ENCODE peak calls at places on chromosomes 1 and 21, in eight cellular contexts. V, W, S, O, C, F, X and M are unnamed samples.

GRCh38 chr1:167797005-167797404 is 75.2 kb downstream of the MPZL1 start:
- DNase-seq in V (peak), W (peak), S (peak), O (no peak), C (peak), F (peak), X (peak), M (peak)

GRCh38 chr1:152188673-152189591 is 29.9 kb upstream of the RPTN start:
- DNase-seq in V (no peak), W (peak), S (no peak), O (peak), C (peak), F (peak), X (peak), M (peak)

GRCh38 chr1:26999440-26999987 is 6.0 kb downstream of the TRNP1 start:
- DNase-seq in V (peak), W (peak), S (peak), O (no peak), C (peak), F (peak), X (peak), M (peak)

GRCh38 chr1:34709547-34709946 is 45.3 kb upstream of the GJB5 start:
- DNase-seq in V (peak), W (no peak), S (no peak), O (no peak), C (peak), F (no peak), X (no peak), M (peak)

GRCh38 chr1:118913818-118914217 is 74.3 kb downstream of the TBX15 start:
- DNase-seq in V (no peak), W (no peak), S (no peak), O (no peak), C (no peak), F (no peak), X (no peak), M (no peak)

GRCh38 chr1:62022348-62022747 is 172.3 kb upstream of the L1TD1 start:
- DNase-seq in V (no peak), W (no peak), S (no peak), O (no peak), C (no peak), F (no peak), X (no peak), M (no peak)

GRCh38 chr1:155037043-155037442 is 3.4 kb downstream of the DCST1 start:
- DNase-seq in V (no peak), W (no peak), S (no peak), O (no peak), C (no peak), F (no peak), X (no peak), M (no peak)

GRCh38 chr21:16125274-16125673 is 395.5 kb downstream of the USP25 start:
- DNase-seq in V (no peak), W (no peak), S (no peak), O (no peak), C (no peak), F (no peak), X (peak), M (peak)

GRCh38 chr1:36453600-36454388 is 3.5 kb upstream of the OSCP1 start:
- DNase-seq in V (no peak), W (no peak), S (no peak), O (no peak), C (no peak), F (no peak), X (no peak), M (no peak)

GRCh38 chr1:35284852-35285251 is 16.3 kb downstream of the ZMYM4 start:
- DNase-seq in V (no peak), W (no peak), S (no peak), O (no peak), C (no peak), F (no peak), X (no peak), M (no peak)

GRCh38 chr1:9014475-9015375 is 11.5 kb downstream of the SLC2A7 start:
- DNase-seq in V (no peak), W (no peak), S (no peak), O (no peak), C (no peak), F (no peak), X (no peak), M (no peak)

GRCh38 chr1:116766616-116767469 is 12.6 kb downstream of the CD2 start:
- DNase-seq in V (no peak), W (no peak), S (no peak), O (no peak), C (no peak), F (no peak), X (peak), M (no peak)

GRCh38 chr1:71492298-71493041 is 411.6 kb upstream of the ZRANB2 start:
- DNase-seq in V (no peak), W (no peak), S (no peak), O (no peak), C (no peak), F (no peak), X (peak), M (no peak)

GRCh38 chr1:151892190-151892589 is 17.1 kb downstream of the THEM4 start:
- DNase-seq in V (no peak), W (no peak), S (no peak), O (no peak), C (no peak), F (no peak), X (peak), M (peak)

GRCh38 chr1:221564891-221565290 is 177.0 kb downstream of the DUSP10 start:
- DNase-seq in V (no peak), W (no peak), S (no peak), O (no peak), C (no peak), F (no peak), X (no peak), M (no peak)

GRCh38 chr1:221101792-221102191 is 222.5 kb downstream of the HLX start:
- DNase-seq in V (no peak), W (no peak), S (no peak), O (no peak), C (no peak), F (no peak), X (peak), M (peak)

GRCh38 chr1:94658221-94658620 is 116.7 kb upstream of the F3 start:
- DNase-seq in V (peak), W (no peak), S (no peak), O (no peak), C (peak), F (no peak), X (no peak), M (peak)

GRCh38 chr1:168135116-168135981 is 1.4 kb downstream of the GPR161 start:
- DNase-seq in V (no peak), W (no peak), S (peak), O (no peak), C (peak), F (no peak), X (no peak), M (peak)

GRCh38 chr1:47725000-47725731 is 272.0 kb downstream of the TRABD2B start:
- DNase-seq in V (peak), W (no peak), S (no peak), O (no peak), C (peak), F (no peak), X (no peak), M (peak)

GRCh38 chr1:118136511-118136937 is 48.5 kb downstream of the SPAG17 start:
- DNase-seq in V (peak), W (no peak), S (no peak), O (peak), C (no peak), F (no peak), X (peak), M (peak)

GRCh38 chr1:44263191-44263944 is 50.1 kb downstream of the DMAP1 start:
- DNase-seq in V (no peak), W (no peak), S (no peak), O (no peak), C (no peak), F (no peak), X (no peak), M (no peak)

GRCh38 chr1:903721-904270 is 19.9 kb upstream of the SAMD11 start:
- DNase-seq in V (peak), W (peak), S (peak), O (no peak), C (peak), F (no peak), X (no peak), M (no peak)

GRCh38 chr1:92536593-92537332 is 50.0 kb upstream of the GFI1 start:
- DNase-seq in V (peak), W (no peak), S (no peak), O (peak), C (no peak), F (no peak), X (peak), M (peak)

GRCh38 chr1:23964790-23965740 is 5.4 kb downstream of the PNRC2 start:
- DNase-seq in V (peak), W (no peak), S (no peak), O (no peak), C (no peak), F (no peak), X (peak), M (peak)

GRCh38 chr1:16352842-16353535 is 709 bp upstream of the FBXO42 start:
- DNase-seq in V (peak), W (no peak), S (no peak), O (no peak), C (no peak), F (no peak), X (no peak), M (no peak)

GRCh38 chr1:58836396-58836795 is 52.5 kb upstream of the JUN start:
- DNase-seq in V (no peak), W (no peak), S (no peak), O (no peak), C (no peak), F (no peak), X (no peak), M (no peak)

DNA sequence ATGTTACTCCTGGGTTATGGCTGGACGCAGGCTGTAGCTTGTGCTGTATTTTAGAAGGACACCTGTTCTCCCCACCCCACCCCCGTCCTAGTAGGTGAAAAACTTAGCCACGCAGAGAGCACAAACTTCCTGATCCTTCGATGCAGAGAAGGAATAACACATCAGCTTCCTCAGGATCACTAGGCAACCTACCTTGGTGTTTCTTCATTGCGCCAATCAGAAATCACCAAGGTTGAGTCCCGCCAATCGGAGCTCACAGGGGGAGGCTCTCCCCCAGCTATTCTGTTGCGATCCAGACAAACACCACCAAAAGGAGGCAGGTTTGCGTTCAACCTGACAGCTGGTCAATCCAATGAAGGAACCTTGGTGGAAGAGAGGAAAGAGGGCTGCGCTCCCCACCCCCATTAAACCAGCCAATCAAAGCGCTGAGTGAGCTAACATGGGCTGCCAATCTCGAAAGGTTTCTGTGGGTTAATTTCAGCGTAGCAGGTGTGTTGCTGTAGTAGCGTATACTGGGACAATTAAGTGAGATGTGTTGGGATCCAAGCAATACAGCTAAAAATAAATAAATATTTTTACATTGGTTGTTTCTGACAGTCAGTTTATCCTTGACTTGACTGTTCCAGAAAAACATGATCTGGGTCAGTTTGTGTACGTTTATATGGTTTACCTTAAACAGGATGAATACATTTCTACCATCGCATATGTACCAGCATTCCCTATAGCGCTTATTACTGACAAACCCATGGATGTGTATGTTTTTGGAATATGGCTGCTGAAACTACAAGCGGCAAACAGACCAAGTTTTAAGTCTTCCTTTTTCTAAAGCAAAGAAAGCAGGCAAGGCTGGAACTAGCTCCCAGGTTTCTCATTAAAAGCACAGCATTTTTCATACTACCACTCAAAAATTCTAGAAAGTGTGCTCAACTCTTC is at the start of gene GOLPH3L:
- DNase-seq in V (peak), W (peak), S (peak), O (peak), C (peak), F (peak), X (peak), M (peak)
- TF ChIP-seq CTCF in V (no peak), W (peak), S (no peak), O (no peak), C (peak), F (peak), X (peak), M (peak)

GRCh38 chr21:45975017-45975595 is 6.5 kb upstream of the COL6A1 start:
- DNase-seq in V (peak), W (peak), S (no peak), O (no peak), C (peak), F (no peak), X (peak), M (no peak)
- H3K4me3 ChIP-seq in V (no peak), W (peak), S (peak), O (no peak), C (peak), F (peak), X (peak), M (no peak)

GRCh38 chr1:51100264-51100880 is 1.7 kb upstream of the C1orf185 start:
- DNase-seq in V (no peak), W (no peak), S (no peak), O (peak), C (no peak), F (no peak), X (no peak), M (no peak)

GRCh38 chr1:51101976-51102375 is at the start of gene C1orf185:
- DNase-seq in V (no peak), W (no peak), S (no peak), O (no peak), C (no peak), F (no peak), X (no peak), M (no peak)
- TF ChIP-seq CTCF in V (no peak), W (no peak), S (no peak), O (no peak), C (no peak), F (no peak), X (no peak), M (no peak)

GRCh38 chr1:156846643-156847042 is 12.3 kb downstream of the INSRR start:
- DNase-seq in V (no peak), W (no peak), S (no peak), O (no peak), C (no peak), F (no peak), X (no peak), M (no peak)

GRCh38 chr1:156851779-156852413 is 7.0 kb downstream of the INSRR start:
- DNase-seq in V (no peak), W (no peak), S (no peak), O (no peak), C (no peak), F (no peak), X (no peak), M (no peak)

GRCh38 chr1:156848461-156849150 is 10.3 kb downstream of the INSRR start:
- DNase-seq in V (peak), W (no peak), S (no peak), O (no peak), C (peak), F (no peak), X (no peak), M (no peak)

GRCh38 chr1:156847591-156848460 is 11.1 kb downstream of the INSRR start:
- DNase-seq in V (no peak), W (no peak), S (no peak), O (no peak), C (no peak), F (no peak), X (no peak), M (no peak)

DNA sequence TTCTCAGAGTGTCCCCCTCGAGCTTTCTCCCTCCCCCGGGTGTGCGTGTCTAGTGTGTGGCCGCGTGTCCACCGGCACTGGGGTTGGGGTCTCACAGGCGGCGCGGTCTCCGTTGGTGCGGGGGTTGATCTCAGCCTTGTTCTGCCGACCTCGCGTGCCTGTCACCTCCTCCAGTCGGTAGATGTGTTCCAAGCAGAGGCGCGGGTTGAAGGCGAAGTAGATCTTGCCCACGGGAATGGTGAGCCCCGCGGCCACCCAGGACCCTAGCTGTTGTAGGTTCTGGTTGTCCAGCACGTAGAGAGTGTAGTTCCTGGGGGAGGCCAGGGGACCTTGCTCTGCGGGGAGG is 9.8 kb downstream of the INSRR start:
- DNase-seq in V (no peak), W (no peak), S (no peak), O (no peak), C (no peak), F (no peak), X (no peak), M (no peak)
- H3K4me3 ChIP-seq in V (no peak), W (no peak), S (no peak), O (no peak), C (no peak), F (no peak), X (no peak), M (no peak)

GRCh38 chr1:186297439-186297838 is 77.6 kb downstream of the TPR start:
- DNase-seq in V (no peak), W (no peak), S (no peak), O (no peak), C (no peak), F (no peak), X (no peak), M (no peak)
- TF ChIP-seq CTCF in V (peak), W (no peak), S (no peak), O (no peak), C (no peak), F (no peak), X (no peak), M (no peak)

GRCh38 chr21:36709868-36710728 is 11.2 kb downstream of the SIM2 start:
- DNase-seq in V (no peak), W (no peak), S (no peak), O (no peak), C (peak), F (no peak), X (no peak), M (no peak)

GRCh38 chr21:36707763-36708511 is 9.0 kb downstream of the SIM2 start:
- DNase-seq in V (no peak), W (no peak), S (no peak), O (no peak), C (peak), F (no peak), X (no peak), M (no peak)

GRCh38 chr21:36708512-36709029 is 9.7 kb downstream of the SIM2 start:
- DNase-seq in V (no peak), W (no peak), S (no peak), O (no peak), C (no peak), F (no peak), X (no peak), M (no peak)

GRCh38 chr21:36709030-36709867 is 10.3 kb downstream of the SIM2 start:
- DNase-seq in V (no peak), W (no peak), S (no peak), O (no peak), C (peak), F (no peak), X (no peak), M (no peak)

DNA sequence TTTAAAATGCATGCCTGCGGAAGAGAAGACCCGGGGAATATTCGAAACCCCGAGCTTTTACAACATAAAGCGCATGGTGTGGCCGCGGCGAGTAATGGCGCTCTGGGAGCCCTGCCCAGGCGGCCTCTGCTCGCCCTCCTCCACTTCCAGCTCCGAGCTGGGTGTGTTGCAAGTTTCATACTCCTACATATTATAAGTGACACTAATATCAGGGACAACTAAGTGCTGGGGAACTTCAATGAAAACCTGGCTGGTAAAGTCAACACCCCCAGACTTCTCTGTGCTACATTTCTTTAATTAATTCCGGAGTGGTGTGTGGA is 11.8 kb downstream of the SIM2 start:
- DNase-seq in V (no peak), W (no peak), S (no peak), O (no peak), C (peak), F (no peak), X (no peak), M (no peak)
- H3K4me3 ChIP-seq in V (no peak), W (no peak), S (no peak), O (no peak), C (peak), F (no peak), X (no peak), M (no peak)